ENCODE peak calls at places on chromosome 20, in nine cellular contexts. Y is spleen, S is uterus, G is nephron progenitor cell, A is body of pancreas, U is thoracic aorta, M is H9, P is lower lobe of right lung, V is endodermal cell. K is an unnamed sample.

GRCh38 chr20:42836339-42836738 is 353.4 kb downstream of the PTPRT start:
- DNase-seq in A (no peak), Y (no peak), P (peak), U (no peak), S (no peak), M (peak), V (no peak), G (no peak), K (peak)

GRCh38 chr20:53224851-53225250 is 252.7 kb downstream of the TSHZ2 start:
- DNase-seq in P (no peak), S (no peak), M (no peak), A (no peak), G (no peak), Y (no peak), V (no peak), U (no peak), K (no peak)

GRCh38 chr20:1898496-1899168 is 3.4 kb downstream of the SIRPA start:
- DNase-seq in S (peak), U (no peak), M (no peak), G (no peak), Y (no peak), P (no peak), A (no peak), V (no peak), K (no peak)

GRCh38 chr20:60970601-60971000 is 281.5 kb upstream of the CDH4 start:
- DNase-seq in S (no peak), M (no peak), V (peak), P (no peak), G (no peak), A (no peak), Y (no peak), U (no peak), K (no peak)

GRCh38 chr20:39935921-39936320 is 753.1 kb downstream of the MAFB start:
- DNase-seq in M (no peak), G (no peak), P (no peak), S (no peak), A (no peak), Y (no peak), V (no peak), U (no peak), K (no peak)

GRCh38 chr20:48807586-48808381 is 20.0 kb downstream of the PREX1 start:
- DNase-seq in M (no peak), P (no peak), V (no peak), S (no peak), G (no peak), U (peak), A (no peak), Y (peak), K (no peak)

GRCh38 chr20:51801220-51801991 is 915 bp downstream of the SALL4 start:
- DNase-seq in M (peak), A (no peak), G (peak), S (no peak), P (no peak), V (peak), U (no peak), Y (no peak), K (peak)

GRCh38 chr20:19874328-19874727 is 116.3 kb downstream of the RIN2 start:
- DNase-seq in P (no peak), A (no peak), G (no peak), S (no peak), M (no peak), V (no peak), Y (no peak), U (no peak), K (no peak)

GRCh38 chr20:33465536-33466302 is 22.2 kb upstream of the SNTA1 start:
- DNase-seq in V (no peak), A (no peak), P (no peak), U (no peak), Y (peak), G (peak), S (no peak), M (no peak), K (peak)

GRCh38 chr20:24634855-24635254 is 165.4 kb downstream of the SYNDIG1 start:
- DNase-seq in S (no peak), A (no peak), G (peak), P (no peak), U (no peak), M (peak), Y (no peak), V (peak), K (no peak)

GRCh38 chr20:38407321-38407720 is 27.8 kb downstream of the SNHG17 start:
- DNase-seq in A (no peak), M (no peak), G (no peak), U (no peak), V (peak), P (no peak), S (no peak), Y (no peak), K (no peak)

GRCh38 chr20:18724788-18725476 is 88.7 kb upstream of the SCP2D1 start:
- DNase-seq in M (no peak), Y (no peak), S (no peak), G (no peak), V (no peak), U (no peak), P (no peak), A (no peak), K (no peak)

GRCh38 chr20:20367681-20368413 is at the start of gene INSM1:
- DNase-seq in M (peak), P (no peak), A (no peak), Y (no peak), U (no peak), G (peak), V (peak), S (no peak), K (no peak)

GRCh38 chr20:49618289-49618688 is 50.4 kb upstream of the PTGIS start:
- DNase-seq in M (no peak), Y (peak), P (no peak), S (no peak), G (no peak), U (no peak), V (no peak), A (peak), K (no peak)

GRCh38 chr20:47860049-47860830 is 75.0 kb upstream of the SULF2 start:
- DNase-seq in M (no peak), G (no peak), V (no peak), Y (no peak), A (no peak), S (no peak), P (no peak), U (no peak), K (no peak)

GRCh38 chr20:53623454-53624206 is 30.0 kb upstream of the ZNF217 start:
- DNase-seq in P (no peak), S (peak), G (peak), Y (peak), M (peak), V (peak), A (peak), U (no peak), K (peak)

GRCh38 chr20:24776755-24777271 is 172.3 kb upstream of the CST7 start:
- DNase-seq in V (peak), A (no peak), P (no peak), S (no peak), U (no peak), Y (peak), G (no peak), M (no peak), K (no peak)

GRCh38 chr20:10170261-10170660 is 48.4 kb upstream of the SNAP25 start:
- DNase-seq in Y (no peak), M (no peak), S (no peak), V (no peak), A (no peak), U (no peak), G (no peak), P (no peak), K (no peak)

GRCh38 chr20:3162080-3162611 is 2.5 kb upstream of the FASTKD5 start:
- DNase-seq in A (peak), S (no peak), G (no peak), P (no peak), U (no peak), Y (no peak), M (no peak), V (peak), K (no peak)

GRCh38 chr20:7851031-7851490 is 89.2 kb downstream of the HAO1 start:
- DNase-seq in M (no peak), P (no peak), G (no peak), V (no peak), A (no peak), Y (no peak), S (no peak), U (no peak), K (no peak)

GRCh38 chr20:47790032-47790965 is 5.0 kb upstream of the SULF2 start:
- DNase-seq in M (no peak), A (no peak), G (no peak), S (peak), Y (peak), U (no peak), P (no peak), V (no peak), K (no peak)

GRCh38 chr20:53930651-53931504 is 139.5 kb downstream of the BCAS1 start:
- DNase-seq in A (no peak), P (no peak), M (no peak), G (no peak), U (no peak), V (peak), S (no peak), Y (no peak), K (no peak)

GRCh38 chr20:63522981-63523611 is 2.5 kb downstream of the PPDPF start:
- DNase-seq in Y (peak), S (no peak), U (no peak), A (no peak), M (no peak), P (peak), V (peak), G (no peak), K (no peak)

GRCh38 chr20:50256577-50256976 is 65.9 kb downstream of the CEBPB start:
- DNase-seq in S (no peak), V (peak), Y (no peak), M (peak), P (peak), U (no peak), A (no peak), G (no peak), K (peak)

GRCh38 chr20:58899518-58899917 is 47.0 kb downstream of the GNAS start:
- DNase-seq in Y (no peak), U (no peak), A (no peak), P (no peak), M (no peak), V (no peak), S (no peak), G (no peak), K (no peak)
- TF ChIP-seq CTCF in Y (no peak), U (no peak), A (no peak), P (no peak), M (no peak), V (no peak), S (no peak), G (no peak), K (no peak)

DNA sequence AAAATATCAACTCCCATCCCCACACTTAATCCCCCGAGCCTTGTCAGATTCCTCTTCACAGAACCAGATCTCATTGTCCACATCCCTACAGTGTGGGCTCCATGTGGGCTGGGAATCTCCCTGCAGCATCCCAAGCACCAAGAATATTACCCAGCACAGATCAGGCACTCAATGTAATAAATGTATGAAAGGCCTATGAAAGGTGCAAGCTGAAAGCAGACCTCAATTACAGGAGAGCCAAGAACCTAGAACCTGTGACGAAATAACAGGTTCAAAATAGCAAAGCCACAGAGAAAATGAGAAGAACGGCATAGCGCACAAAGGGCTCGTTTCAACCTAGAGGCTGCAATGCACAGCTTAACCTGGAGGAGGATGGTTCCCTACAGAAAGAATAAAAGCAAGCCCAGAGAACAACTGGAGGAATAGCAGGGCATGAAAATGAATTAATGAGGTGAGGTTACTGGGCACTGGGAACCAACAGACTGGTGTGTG is 3.1 kb downstream of the SLC23A2 start:
- DNase-seq in P (no peak), G (no peak), A (no peak), M (no peak), V (no peak), Y (peak), S (no peak), U (no peak), K (no peak)
- TF ChIP-seq CTCF in P (no peak), G (no peak), A (no peak), M (peak), V (peak), Y (no peak), S (no peak), U (no peak), K (no peak)

GRCh38 chr20:17636523-17637412 is 45.3 kb downstream of the RRBP1 start:
- DNase-seq in P (no peak), M (peak), S (no peak), U (no peak), Y (no peak), V (peak), A (no peak), G (peak), K (no peak)
- TF ChIP-seq CTCF in P (no peak), M (peak), S (no peak), U (no peak), Y (no peak), V (peak), A (no peak), G (no peak), K (no peak)

GRCh38 chr20:35274172-35275092 is 3.5 kb downstream of the MMP24OS start:
- DNase-seq in M (no peak), U (no peak), S (no peak), P (no peak), Y (no peak), V (no peak), G (no peak), A (no peak), K (no peak)
- TF ChIP-seq CTCF in M (no peak), U (no peak), S (no peak), P (no peak), Y (no peak), V (no peak), G (no peak), A (no peak), K (no peak)